ENCODE peak calls at places on chromosomes 6 and 20, in seven cellular contexts. One of them, this sample, is unnamed.

GRCh38 chr6:3355358-3356055 is 96.8 kb downstream of the PSMG4 start:
- DNase-seq in HepG2: no peak
- DNase-seq in H1: no peak
- DNase-seq in GM12878: no peak
- DNase-seq in HCT116: no peak
- DNase-seq in Panc1: no peak
- DNase-seq in SK-N-SH: no peak
- DNase-seq in this sample: peak

GRCh38 chr6:47734826-47735481 is 36.6 kb downstream of the ADGRF4 start:
- DNase-seq in GM12878: no peak
- DNase-seq in H1: no peak
- DNase-seq in HepG2: no peak
- DNase-seq in Panc1: no peak
- DNase-seq in SK-N-SH: no peak
- DNase-seq in HCT116: no peak
- DNase-seq in this sample: no peak

GRCh38 chr6:39419607-39420006 is 97.1 kb upstream of the KCNK16 start:
- DNase-seq in Panc1: no peak
- DNase-seq in HepG2: no peak
- DNase-seq in HCT116: no peak
- DNase-seq in SK-N-SH: no peak
- DNase-seq in H1: no peak
- DNase-seq in GM12878: no peak
- DNase-seq in this sample: no peak

GRCh38 chr6:151370509-151371078 is 20.8 kb downstream of the ZBTB2 start:
- DNase-seq in HCT116: no peak
- DNase-seq in HepG2: no peak
- DNase-seq in Panc1: no peak
- DNase-seq in H1: peak
- DNase-seq in GM12878: no peak
- DNase-seq in SK-N-SH: no peak
- DNase-seq in this sample: no peak

GRCh38 chr6:15429146-15430110 is 183.6 kb downstream of the JARID2 start:
- DNase-seq in GM12878: no peak
- DNase-seq in HCT116: no peak
- DNase-seq in HepG2: peak
- DNase-seq in SK-N-SH: no peak
- DNase-seq in H1: no peak
- DNase-seq in Panc1: no peak
- DNase-seq in this sample: no peak

GRCh38 chr6:90186637-90187361 is 109.8 kb downstream of the BACH2 start:
- DNase-seq in Panc1: no peak
- DNase-seq in HCT116: no peak
- DNase-seq in SK-N-SH: no peak
- DNase-seq in H1: no peak
- DNase-seq in GM12878: no peak
- DNase-seq in HepG2: no peak
- DNase-seq in this sample: no peak

GRCh38 chr6:148342146-148343027 is at the start of gene SASH1:
- DNase-seq in HCT116: peak
- DNase-seq in Panc1: no peak
- DNase-seq in GM12878: peak
- DNase-seq in H1: peak
- DNase-seq in HepG2: peak
- DNase-seq in SK-N-SH: peak
- DNase-seq in this sample: no peak

GRCh38 chr6:150883521-150883920 is 18.0 kb downstream of the MTHFD1L start:
- DNase-seq in HepG2: no peak
- DNase-seq in HCT116: no peak
- DNase-seq in Panc1: no peak
- DNase-seq in H1: no peak
- DNase-seq in GM12878: no peak
- DNase-seq in SK-N-SH: no peak
- DNase-seq in this sample: no peak

GRCh38 chr6:139133733-139134360 is 1.0 kb upstream of the HECA start:
- DNase-seq in H1: no peak
- DNase-seq in Panc1: no peak
- DNase-seq in SK-N-SH: no peak
- DNase-seq in HepG2: no peak
- DNase-seq in HCT116: no peak
- DNase-seq in GM12878: no peak
- DNase-seq in this sample: no peak

GRCh38 chr6:12327391-12327790 is 37.2 kb downstream of the EDN1 start:
- DNase-seq in Panc1: no peak
- DNase-seq in HCT116: no peak
- DNase-seq in SK-N-SH: no peak
- DNase-seq in H1: no peak
- DNase-seq in GM12878: no peak
- DNase-seq in HepG2: no peak
- DNase-seq in this sample: no peak

GRCh38 chr6:62371840-62372239 is 85.8 kb upstream of the KHDRBS2 start:
- DNase-seq in GM12878: no peak
- DNase-seq in SK-N-SH: no peak
- DNase-seq in HepG2: no peak
- DNase-seq in Panc1: no peak
- DNase-seq in HCT116: no peak
- DNase-seq in H1: no peak
- DNase-seq in this sample: no peak

GRCh38 chr6:95087394-95088097 is 489.8 kb upstream of the MANEA start:
- DNase-seq in Panc1: peak
- DNase-seq in GM12878: no peak
- DNase-seq in H1: no peak
- DNase-seq in HepG2: peak
- DNase-seq in HCT116: peak
- DNase-seq in SK-N-SH: peak
- DNase-seq in this sample: no peak

GRCh38 chr20:58148891-58149290 is 79.6 kb downstream of the ANKRD60 start:
- DNase-seq in H1: no peak
- DNase-seq in Panc1: no peak
- DNase-seq in HepG2: no peak
- DNase-seq in SK-N-SH: no peak
- DNase-seq in HCT116: no peak
- DNase-seq in GM12878: no peak
- DNase-seq in this sample: no peak

GRCh38 chr6:158131926-158132325 is 36.1 kb downstream of the SERAC1 start:
- DNase-seq in Panc1: no peak
- DNase-seq in HCT116: no peak
- DNase-seq in H1: no peak
- DNase-seq in HepG2: peak
- DNase-seq in GM12878: no peak
- DNase-seq in SK-N-SH: peak
- DNase-seq in this sample: peak

GRCh38 chr6:40689181-40689580 is 102.0 kb upstream of the LRFN2 start:
- DNase-seq in GM12878: no peak
- DNase-seq in SK-N-SH: no peak
- DNase-seq in Panc1: no peak
- DNase-seq in H1: no peak
- DNase-seq in HCT116: no peak
- DNase-seq in HepG2: no peak
- DNase-seq in this sample: no peak

GRCh38 chr20:9407805-9408421 is 106.5 kb upstream of the LAMP5 start:
- DNase-seq in Panc1: peak
- DNase-seq in HCT116: peak
- DNase-seq in HepG2: peak
- DNase-seq in SK-N-SH: peak
- DNase-seq in GM12878: peak
- DNase-seq in H1: peak
- DNase-seq in this sample: peak

GRCh38 chr6:142313284-142313683 is 11.5 kb downstream of the ADGRG6 start:
- DNase-seq in Panc1: no peak
- DNase-seq in H1: no peak
- DNase-seq in SK-N-SH: no peak
- DNase-seq in GM12878: no peak
- DNase-seq in HCT116: no peak
- DNase-seq in HepG2: no peak
- DNase-seq in this sample: no peak

GRCh38 chr20:59682603-59683002 is 78.3 kb downstream of the PHACTR3 start:
- DNase-seq in GM12878: no peak
- DNase-seq in H1: no peak
- DNase-seq in HCT116: no peak
- DNase-seq in SK-N-SH: no peak
- DNase-seq in HepG2: no peak
- DNase-seq in Panc1: no peak
- DNase-seq in this sample: no peak

GRCh38 chr20:9241232-9241692 is 172.4 kb downstream of the PLCB4 start:
- DNase-seq in HepG2: no peak
- DNase-seq in H1: no peak
- DNase-seq in GM12878: no peak
- DNase-seq in HCT116: peak
- DNase-seq in Panc1: no peak
- DNase-seq in SK-N-SH: no peak
- DNase-seq in this sample: no peak

GRCh38 chr6:46175446-46175845 is 4.7 kb upstream of the ENPP5 start:
- DNase-seq in SK-N-SH: no peak
- DNase-seq in Panc1: no peak
- DNase-seq in H1: no peak
- DNase-seq in HCT116: no peak
- DNase-seq in GM12878: peak
- DNase-seq in HepG2: no peak
- DNase-seq in this sample: no peak
- TF ChIP-seq SIN3A in SK-N-SH: no peak
- TF ChIP-seq SIN3A in Panc1: no peak
- TF ChIP-seq SIN3A in H1: no peak
- TF ChIP-seq SIN3A in HCT116: no peak
- TF ChIP-seq SIN3A in GM12878: no peak
- TF ChIP-seq SIN3A in HepG2: no peak
- TF ChIP-seq SIN3A in this sample: no peak

GRCh38 chr6:34030831-34031566 is 114.9 kb downstream of the GRM4 start:
- DNase-seq in H1: no peak
- DNase-seq in SK-N-SH: no peak
- DNase-seq in HCT116: no peak
- DNase-seq in HepG2: no peak
- DNase-seq in GM12878: no peak
- DNase-seq in Panc1: no peak
- DNase-seq in this sample: no peak
- TF ChIP-seq SIN3A in H1: no peak
- TF ChIP-seq SIN3A in SK-N-SH: no peak
- TF ChIP-seq SIN3A in HCT116: no peak
- TF ChIP-seq SIN3A in HepG2: no peak
- TF ChIP-seq SIN3A in GM12878: no peak
- TF ChIP-seq SIN3A in Panc1: no peak
- TF ChIP-seq SIN3A in this sample: no peak

GRCh38 chr20:7520361-7520760 is 419.9 kb downstream of the HAO1 start:
- DNase-seq in HepG2: no peak
- DNase-seq in HCT116: no peak
- DNase-seq in GM12878: no peak
- DNase-seq in H1: no peak
- DNase-seq in SK-N-SH: no peak
- DNase-seq in Panc1: no peak
- DNase-seq in this sample: no peak

DNA sequence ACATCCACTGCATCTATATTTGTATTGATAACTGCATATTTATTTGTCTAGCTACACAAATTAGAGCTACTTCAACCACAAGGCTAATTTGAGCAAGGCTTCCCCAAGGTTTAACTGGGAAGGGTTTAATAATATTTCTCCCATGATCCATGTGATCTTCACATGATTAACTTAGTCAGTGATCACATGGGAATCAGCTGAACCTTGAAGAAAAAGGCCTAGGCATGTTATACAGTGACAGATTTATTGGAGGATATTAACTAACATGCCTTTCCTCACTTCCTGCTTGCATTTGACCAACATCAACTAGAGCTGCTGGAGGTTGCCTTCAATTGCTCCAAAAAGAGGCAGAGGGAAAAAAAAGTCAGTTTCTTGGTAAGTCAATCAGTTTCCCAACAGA is 417.0 kb downstream of the HAO1 start:
- DNase-seq in HCT116: no peak
- DNase-seq in SK-N-SH: no peak
- DNase-seq in GM12878: no peak
- DNase-seq in HepG2: no peak
- DNase-seq in H1: no peak
- DNase-seq in Panc1: no peak
- DNase-seq in this sample: no peak
- TF ChIP-seq SIN3A in HCT116: no peak
- TF ChIP-seq SIN3A in SK-N-SH: no peak
- TF ChIP-seq SIN3A in GM12878: no peak
- TF ChIP-seq SIN3A in HepG2: no peak
- TF ChIP-seq SIN3A in H1: no peak
- TF ChIP-seq SIN3A in Panc1: no peak
- TF ChIP-seq SIN3A in this sample: no peak

GRCh38 chr6:88490195-88490594 is 324.0 kb upstream of the CNR1 start:
- DNase-seq in HCT116: no peak
- DNase-seq in H1: no peak
- DNase-seq in Panc1: no peak
- DNase-seq in SK-N-SH: no peak
- DNase-seq in HepG2: no peak
- DNase-seq in GM12878: no peak
- DNase-seq in this sample: no peak

GRCh38 chr6:88492824-88493223 is 326.7 kb upstream of the CNR1 start:
- DNase-seq in SK-N-SH: peak
- DNase-seq in GM12878: no peak
- DNase-seq in HCT116: peak
- DNase-seq in Panc1: no peak
- DNase-seq in HepG2: peak
- DNase-seq in H1: no peak
- DNase-seq in this sample: peak

GRCh38 chr6:88490865-88491264 is 324.7 kb upstream of the CNR1 start:
- DNase-seq in GM12878: no peak
- DNase-seq in HepG2: no peak
- DNase-seq in Panc1: no peak
- DNase-seq in SK-N-SH: no peak
- DNase-seq in H1: no peak
- DNase-seq in HCT116: no peak
- DNase-seq in this sample: no peak

GRCh38 chr6:88492241-88492640 is 326.1 kb upstream of the CNR1 start:
- DNase-seq in HepG2: no peak
- DNase-seq in Panc1: no peak
- DNase-seq in HCT116: no peak
- DNase-seq in GM12878: no peak
- DNase-seq in SK-N-SH: no peak
- DNase-seq in H1: no peak
- DNase-seq in this sample: no peak

GRCh38 chr6:88491266-88491665 is 325.1 kb upstream of the CNR1 start:
- DNase-seq in SK-N-SH: no peak
- DNase-seq in HepG2: no peak
- DNase-seq in H1: no peak
- DNase-seq in HCT116: no peak
- DNase-seq in Panc1: no peak
- DNase-seq in GM12878: no peak
- DNase-seq in this sample: no peak
- TF ChIP-seq SIN3A in SK-N-SH: no peak
- TF ChIP-seq SIN3A in HepG2: no peak
- TF ChIP-seq SIN3A in H1: no peak
- TF ChIP-seq SIN3A in HCT116: no peak
- TF ChIP-seq SIN3A in Panc1: no peak
- TF ChIP-seq SIN3A in GM12878: no peak
- TF ChIP-seq SIN3A in this sample: no peak

DNA sequence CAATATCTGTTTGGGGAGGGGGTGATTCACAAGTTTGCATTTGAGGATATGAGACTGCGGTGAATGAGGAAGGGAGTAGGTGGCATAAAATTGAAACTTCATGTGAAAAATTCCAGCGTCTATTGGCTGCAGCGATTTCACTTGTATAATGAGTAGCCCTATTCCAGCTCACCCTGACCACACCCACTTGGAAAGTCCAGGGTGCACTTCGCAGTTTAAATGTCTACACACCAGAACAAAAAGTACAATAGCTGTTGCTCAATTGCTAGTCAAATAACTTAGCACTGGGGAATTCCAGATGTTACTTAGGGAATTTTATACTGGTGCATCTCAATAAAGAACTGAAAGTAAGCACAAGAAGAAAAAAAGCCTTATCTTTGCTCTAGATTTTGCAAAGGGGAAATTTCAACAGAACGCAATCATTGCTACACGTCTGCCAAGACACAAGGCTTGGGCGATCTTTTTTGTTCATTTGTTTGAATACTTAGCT is 6.3 kb downstream of the TNFAIP3 start:
- DNase-seq in HepG2: peak
- DNase-seq in H1: no peak
- DNase-seq in HCT116: no peak
- DNase-seq in SK-N-SH: no peak
- DNase-seq in Panc1: no peak
- DNase-seq in GM12878: peak
- DNase-seq in this sample: no peak
- TF ChIP-seq SIN3A in HepG2: peak
- TF ChIP-seq SIN3A in H1: no peak
- TF ChIP-seq SIN3A in HCT116: no peak
- TF ChIP-seq SIN3A in SK-N-SH: no peak
- TF ChIP-seq SIN3A in Panc1: no peak
- TF ChIP-seq SIN3A in GM12878: no peak
- TF ChIP-seq SIN3A in this sample: no peak